ENCODE peak calls at places on chromosome 13, in eight cellular contexts. Z is AG04450, E is Karpas-422, P is NCI-H748 treated with DMSO at 0.1 percent for 48 hours, S is SHP77, V is NCI-H345, N is foreskin fibroblast, C is heart left ventricle. G is an unnamed sample.

GRCh38 chr13:50580684-50581305 is 262.7 kb downstream of the DLEU7 start:
- DNase-seq in S (no peak), E (no peak), C (peak), P (no peak), N (peak), Z (peak), V (no peak), G (no peak)

GRCh38 chr13:102852556-102852955 is 6.7 kb downstream of the ERCC5 start:
- DNase-seq in C (no peak), Z (no peak), S (no peak), E (no peak), P (no peak), N (no peak), V (no peak), G (no peak)

GRCh38 chr13:98252931-98253470 is 75.9 kb upstream of the RNF113B start:
- DNase-seq in V (no peak), E (no peak), S (no peak), P (no peak), N (peak), Z (no peak), C (no peak), G (no peak)

GRCh38 chr13:84126671-84127171 is 244.4 kb upstream of the SLITRK1 start:
- DNase-seq in Z (no peak), P (peak), E (no peak), S (peak), N (no peak), V (peak), C (no peak), G (no peak)

GRCh38 chr13:33311040-33311439 is 25.5 kb upstream of the STARD13 start:
- DNase-seq in N (no peak), S (no peak), E (no peak), Z (no peak), P (no peak), C (no peak), V (no peak), G (no peak)

GRCh38 chr13:40488869-40489391 is 177.5 kb downstream of the FOXO1 start:
- DNase-seq in S (no peak), Z (no peak), P (no peak), V (no peak), N (no peak), E (no peak), C (no peak), G (no peak)

GRCh38 chr13:110885966-110886365 is 28.9 kb downstream of the ANKRD10 start:
- DNase-seq in Z (no peak), C (no peak), S (no peak), E (no peak), P (no peak), N (no peak), V (no peak), G (no peak)

GRCh38 chr13:28548872-28549271 is 53.9 kb upstream of the FLT1 start:
- DNase-seq in N (no peak), C (no peak), Z (no peak), P (no peak), E (no peak), V (no peak), S (no peak), G (no peak)

GRCh38 chr13:41791056-41791455 is 169.9 kb downstream of the VWA8 start:
- DNase-seq in S (no peak), P (no peak), V (no peak), N (peak), C (no peak), Z (no peak), E (no peak), G (no peak)

GRCh38 chr13:113437408-113438010 is 15.8 kb downstream of the ADPRHL1 start:
- DNase-seq in S (no peak), N (no peak), Z (no peak), P (no peak), V (no peak), C (peak), E (no peak), G (no peak)

GRCh38 chr13:110411316-110412105 is 104.4 kb downstream of the COL4A2 start:
- DNase-seq in V (no peak), C (no peak), S (no peak), Z (no peak), E (no peak), N (no peak), P (no peak), G (no peak)

GRCh38 chr13:68173111-68173510 is 943.0 kb upstream of the PCDH9 start:
- DNase-seq in P (no peak), Z (no peak), E (no peak), S (no peak), C (no peak), N (no peak), V (no peak), G (no peak)

GRCh38 chr13:57314897-57315520 is 148.0 kb downstream of the PRR20E start:
- DNase-seq in C (no peak), P (no peak), E (no peak), Z (no peak), S (no peak), V (no peak), N (no peak), G (no peak)

GRCh38 chr13:46751811-46752635 is 44.9 kb downstream of the ESD start:
- DNase-seq in V (no peak), E (peak), P (no peak), S (no peak), N (no peak), Z (no peak), C (no peak), G (no peak)

GRCh38 chr13:38366954-38367645 is 17.4 kb downstream of the UFM1 start:
- DNase-seq in P (no peak), Z (no peak), S (no peak), V (no peak), N (peak), C (no peak), E (no peak), G (no peak)

GRCh38 chr13:97359181-97360057 is 74.5 kb upstream of the RAP2A start:
- DNase-seq in C (no peak), N (peak), S (peak), E (peak), P (peak), V (peak), Z (peak), G (no peak)

GRCh38 chr13:77310579-77311279 is 16.2 kb downstream of the MYCBP2 start:
- DNase-seq in N (no peak), P (no peak), Z (no peak), S (no peak), C (no peak), E (no peak), V (no peak), G (no peak)

GRCh38 chr13:113169277-113170272 is 11.1 kb downstream of the PROZ start:
- DNase-seq in Z (no peak), N (no peak), E (no peak), V (no peak), C (peak), P (peak), S (peak), G (no peak)

GRCh38 chr13:35789335-35790166 is 313.1 kb upstream of the MAB21L1 start:
- DNase-seq in S (peak), E (peak), Z (no peak), V (peak), N (no peak), P (peak), C (no peak), G (no peak)

GRCh38 chr13:40662866-40663265 is 3.6 kb downstream of the FOXO1 start:
- DNase-seq in P (no peak), C (no peak), N (no peak), S (no peak), E (no peak), Z (no peak), V (no peak), G (no peak)

GRCh38 chr13:40963927-40964326 is 55.2 kb downstream of the ELF1 start:
- DNase-seq in V (no peak), S (no peak), C (no peak), E (no peak), N (no peak), Z (no peak), P (no peak), G (no peak)

GRCh38 chr13:26721251-26721939 is 39.2 kb downstream of the GPR12 start:
- DNase-seq in C (peak), Z (no peak), N (no peak), V (no peak), S (peak), P (peak), E (no peak), G (no peak)

GRCh38 chr13:63287926-63288325 is 1872.3 kb upstream of the PCDH20 start:
- DNase-seq in C (no peak), S (no peak), P (no peak), N (no peak), Z (no peak), V (no peak), E (no peak), G (no peak)

GRCh38 chr13:110390572-110390971 is 83.5 kb downstream of the COL4A2 start:
- DNase-seq in Z (no peak), S (no peak), E (no peak), P (no peak), C (no peak), V (no peak), N (peak), G (no peak)

GRCh38 chr13:27704681-27705080 is 83.0 kb downstream of the POLR1D start:
- DNase-seq in C (no peak), V (no peak), P (no peak), N (no peak), S (no peak), E (no peak), Z (no peak), G (no peak)

GRCh38 chr13:72541674-72542073 is 185.8 kb downstream of the MZT1 start:
- DNase-seq in P (no peak), E (no peak), C (no peak), S (no peak), Z (no peak), V (no peak), N (no peak), G (no peak)

GRCh38 chr13:75847588-75847987 is 211.5 kb downstream of the LMO7 start:
- DNase-seq in C (no peak), E (no peak), N (no peak), P (no peak), S (no peak), Z (no peak), V (no peak), G (no peak)

GRCh38 chr13:75364131-75364713 is 117.7 kb downstream of the TBC1D4 start:
- DNase-seq in E (no peak), P (no peak), N (no peak), C (no peak), Z (no peak), S (no peak), V (no peak), G (no peak)

GRCh38 chr13:109331898-109332297 is 454.5 kb downstream of the IRS2 start:
- DNase-seq in E (no peak), P (peak), C (no peak), V (peak), Z (no peak), N (peak), S (peak), G (no peak)

GRCh38 chr13:97234236-97234635 is 12.1 kb downstream of the MBNL2 start:
- DNase-seq in E (no peak), Z (no peak), V (no peak), P (no peak), C (no peak), S (no peak), N (no peak), G (no peak)

GRCh38 chr13:112616586-112617381 is 28.8 kb upstream of the TUBGCP3 start:
- DNase-seq in C (no peak), N (peak), P (peak), V (no peak), Z (no peak), E (peak), S (peak), G (no peak)

GRCh38 chr13:25135896-25136295 is 36.2 kb downstream of the AMER2 start:
- DNase-seq in E (no peak), Z (no peak), P (no peak), V (no peak), N (no peak), C (no peak), S (no peak), G (no peak)

GRCh38 chr13:105232403-105232802 is 1303.1 kb downstream of the EFNB2 start:
- DNase-seq in P (no peak), C (no peak), Z (no peak), E (no peak), S (no peak), V (no peak), N (no peak), G (no peak)

GRCh38 chr13:113599396-113599795 is 14.8 kb downstream of the TFDP1 start:
- DNase-seq in E (no peak), P (no peak), Z (no peak), V (no peak), N (no peak), C (no peak), S (no peak), G (no peak)

GRCh38 chr13:74869846-74870245 is 612.1 kb downstream of the TBC1D4 start:
- DNase-seq in P (no peak), Z (no peak), E (no peak), V (no peak), C (no peak), N (no peak), S (no peak), G (no peak)

GRCh38 chr13:74134777-74135305 is 637 bp upstream of the KLF12 start:
- DNase-seq in C (peak), N (no peak), S (peak), P (peak), V (peak), Z (no peak), E (no peak), G (peak)

GRCh38 chr13:114132419-114133121 is at the start of gene RASA3:
- DNase-seq in V (peak), S (peak), C (peak), P (peak), Z (no peak), N (peak), E (peak), G (peak)

GRCh38 chr13:31174018-31174417 is 12.3 kb upstream of the HSPH1 start:
- DNase-seq in P (no peak), Z (peak), N (no peak), E (no peak), C (no peak), V (no peak), S (no peak), G (no peak)

GRCh38 chr13:109769275-109769674 is 17.1 kb downstream of the IRS2 start:
- DNase-seq in N (no peak), Z (no peak), C (no peak), V (no peak), P (no peak), S (no peak), E (no peak), G (no peak)